ENCODE peak calls at places on chromosomes 7 and 10, in six cellular contexts. E, W, X, T, B and Y are unnamed samples.

GRCh38 chr7:68146970-68147369 is 1150.3 kb downstream of the TYW1 start:
- DNase-seq in B (no peak), X (no peak), E (no peak), W (no peak), T (no peak), Y (no peak)

GRCh38 chr10:103687718-103688117 is 167.7 kb downstream of the SH3PXD2A start:
- DNase-seq in T (no peak), B (no peak), E (no peak), X (no peak), W (no peak), Y (no peak)

GRCh38 chr10:3977761-3978160 is 192.8 kb upstream of the KLF6 start:
- DNase-seq in W (no peak), T (no peak), B (no peak), X (no peak), E (no peak), Y (no peak)

GRCh38 chr10:29250066-29250465 is 38.8 kb upstream of the LYZL1 start:
- DNase-seq in E (no peak), X (no peak), B (no peak), W (no peak), T (no peak), Y (no peak)

GRCh38 chr7:93902777-93903423 is 3.5 kb upstream of the GNGT1 start:
- DNase-seq in W (no peak), T (no peak), B (no peak), X (no peak), E (peak; percentile 79), Y (peak; percentile 32)

GRCh38 chr10:113680172-113681111 is 730 bp downstream of the CASP7 start:
- DNase-seq in W (peak; percentile 71), E (peak; percentile 73), X (peak; percentile 10), B (no peak), T (peak; percentile 67), Y (peak; percentile 28)

GRCh38 chr10:77638766-77639101 is 1.1 kb upstream of the KCNMA1 start:
- DNase-seq in X (no peak), T (no peak), B (no peak), W (no peak), E (no peak), Y (no peak)

GRCh38 chr7:55130554-55131198 is 111.9 kb downstream of the EGFR start:
- DNase-seq in E (peak; percentile 92), X (no peak), T (peak; percentile 37), B (peak; percentile 92), W (peak; percentile 67), Y (no peak)

GRCh38 chr10:78703581-78703980 is 365.2 kb upstream of the ZMIZ1 start:
- DNase-seq in T (no peak), X (no peak), B (no peak), E (no peak), W (no peak), Y (no peak)

GRCh38 chr10:75959209-75959608 is 527.8 kb downstream of the LRMDA start:
- DNase-seq in E (peak; percentile 84), B (no peak), T (no peak), W (no peak), X (no peak), Y (no peak)

GRCh38 chr10:93813507-93814465 is 56.0 kb downstream of the LGI1 start:
- DNase-seq in B (no peak), X (peak; percentile 10), W (peak; percentile 76), T (peak; percentile 73), E (peak; percentile 31), Y (peak; percentile 17)

GRCh38 chr7:94440460-94441039 is 45.9 kb downstream of the COL1A2 start:
- DNase-seq in E (no peak), X (no peak), W (no peak), B (no peak), T (peak; percentile 55), Y (no peak)

GRCh38 chr7:100472854-100473499 is 6.0 kb downstream of the TSC22D4 start:
- DNase-seq in B (no peak), T (no peak), X (no peak), W (no peak), E (no peak), Y (no peak)

GRCh38 chr7:2894118-2894940 is 50.2 kb upstream of the GNA12 start:
- DNase-seq in T (peak; percentile 55), W (no peak), X (peak; percentile 41), E (no peak), B (no peak), Y (peak; percentile 73)

GRCh38 chr7:2738110-2738509 is 50.1 kb downstream of the AMZ1 start:
- DNase-seq in X (no peak), E (peak; percentile 53), B (no peak), W (no peak), T (peak; percentile 41), Y (no peak)

GRCh38 chr10:88932539-88933256 is 19.9 kb downstream of the ACTA2 start:
- DNase-seq in X (peak; percentile 17), W (no peak), E (peak; percentile 87), B (no peak), T (peak; percentile 38), Y (peak; percentile 57)

GRCh38 chr7:125495997-125496396 is 566.4 kb upstream of the POT1 start:
- DNase-seq in B (no peak), W (no peak), T (no peak), X (no peak), E (no peak), Y (no peak)

GRCh38 chr10:24929056-24929544 is 23.3 kb downstream of the PRTFDC1 start:
- DNase-seq in B (no peak), E (peak; percentile 75), T (no peak), X (no peak), W (no peak), Y (no peak)

GRCh38 chr7:147759327-147759943 is 831.1 kb upstream of the C7orf33 start:
- DNase-seq in E (no peak), W (no peak), B (no peak), T (no peak), X (no peak), Y (no peak)

GRCh38 chr7:129803546-129804081 is 149.1 kb downstream of the UBE2H start:
- DNase-seq in X (no peak), W (no peak), B (no peak), T (no peak), E (no peak), Y (no peak)

GRCh38 chr10:63763744-63764143 is 242.5 kb downstream of the REEP3 start:
- DNase-seq in W (no peak), E (no peak), T (no peak), X (no peak), B (no peak), Y (no peak)

GRCh38 chr10:56604624-56605023 is 243.6 kb upstream of the ZWINT start:
- DNase-seq in T (no peak), B (no peak), X (no peak), W (no peak), E (no peak), Y (no peak)

GRCh38 chr10:77898323-77899079 is 28.1 kb downstream of the DLG5 start:
- DNase-seq in W (peak; percentile 69), B (no peak), X (no peak), T (no peak), E (no peak), Y (no peak)

GRCh38 chr10:102452672-102453340 is 1.5 kb upstream of the C10orf95 start:
- DNase-seq in E (peak; percentile 68), W (no peak), X (no peak), T (peak; percentile 25), B (no peak), Y (no peak)

GRCh38 chr7:81957517-81957916 is 187.7 kb upstream of the HGF start:
- DNase-seq in E (no peak), W (no peak), B (no peak), T (no peak), X (no peak), Y (no peak)

GRCh38 chr7:81960026-81960425 is 190.2 kb upstream of the HGF start:
- DNase-seq in E (no peak), B (no peak), X (no peak), W (no peak), T (no peak), Y (no peak)

DNA sequence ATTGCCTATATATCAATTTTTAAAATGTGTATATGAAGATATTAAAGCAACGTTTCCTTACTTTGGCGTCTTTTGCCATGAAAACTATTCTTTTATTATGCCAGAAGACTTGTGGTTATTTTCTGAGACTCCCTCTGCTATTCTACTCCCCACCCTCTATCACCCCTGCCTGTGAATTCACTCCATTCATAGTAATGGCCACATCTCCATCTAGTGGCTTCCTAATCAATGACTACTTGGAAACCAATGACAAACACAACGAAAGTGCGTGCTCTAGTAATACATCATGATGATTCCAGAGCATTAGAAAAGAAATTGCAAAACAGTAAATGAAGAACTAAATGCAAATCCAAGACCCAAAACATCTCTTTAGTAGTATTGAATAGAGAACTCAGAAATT is 186.7 kb upstream of the HGF start:
- DNase-seq in W (no peak), E (peak; percentile 84), X (no peak), T (no peak), B (no peak), Y (peak; percentile 25)
- TF ChIP-seq CTCF in W (peak; percentile 53), E (peak; percentile 67), X (no peak), T (peak; percentile 22), B (peak; percentile 33), Y (no peak)

GRCh38 chr10:120824864-120825263 is 26.3 kb upstream of the WDR11 start:
- DNase-seq in T (peak; percentile 13), W (no peak), B (no peak), E (no peak), X (no peak), Y (peak; percentile 39)
- TF ChIP-seq CTCF in T (peak; percentile 40), W (peak; percentile 43), B (no peak), E (peak; percentile 11), X (no peak), Y (peak; percentile 59)

DNA sequence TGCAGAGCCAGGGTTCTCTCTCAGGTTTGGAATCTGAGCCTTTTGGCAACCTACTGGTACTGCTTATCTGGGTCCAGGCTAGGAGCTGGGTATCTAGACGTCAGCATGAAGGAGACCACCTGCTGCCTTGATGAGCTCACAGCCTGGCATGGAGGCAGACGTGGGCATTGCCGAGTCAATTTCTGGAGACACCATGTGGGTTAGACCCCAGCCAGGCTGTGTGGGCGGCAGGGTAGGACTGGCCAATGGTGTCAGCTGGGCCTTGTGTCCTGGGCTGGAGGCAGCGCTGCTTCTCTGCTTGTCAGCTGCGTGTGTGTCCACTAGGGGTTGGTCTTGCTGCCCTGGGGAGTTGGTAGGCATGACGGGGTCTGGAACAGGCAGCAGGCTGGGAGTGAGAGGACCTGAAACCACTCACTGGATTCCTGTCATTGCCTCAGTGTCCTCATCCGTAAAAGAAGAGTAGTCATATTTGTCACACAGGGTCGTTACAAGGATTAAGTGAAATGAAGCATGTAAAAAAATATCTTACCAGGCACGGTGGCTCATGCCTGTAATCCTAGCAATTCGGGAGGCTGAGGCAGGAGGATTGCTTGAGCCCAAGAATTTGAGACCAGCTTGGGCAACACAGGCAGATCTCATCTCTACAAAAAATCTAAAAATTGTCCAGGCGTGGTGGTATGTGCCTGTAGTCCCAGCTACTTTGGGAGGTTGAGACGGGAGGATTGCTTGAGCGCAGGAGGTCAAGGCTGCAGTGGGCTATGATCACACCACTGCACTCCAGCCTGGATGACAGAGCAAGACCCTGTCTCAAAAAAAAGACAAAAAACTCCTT is 31.7 kb upstream of the ANKRD2 start:
- DNase-seq in E (no peak), W (peak; percentile 66), T (no peak), B (no peak), X (no peak), Y (no peak)
- TF ChIP-seq CTCF in E (no peak), W (no peak), T (no peak), B (no peak), X (no peak), Y (no peak)

GRCh38 chr7:27727058-27727457 is 12.9 kb upstream of the TAX1BP1 start:
- DNase-seq in B (no peak), W (no peak), X (no peak), T (no peak), E (no peak), Y (no peak)

DNA sequence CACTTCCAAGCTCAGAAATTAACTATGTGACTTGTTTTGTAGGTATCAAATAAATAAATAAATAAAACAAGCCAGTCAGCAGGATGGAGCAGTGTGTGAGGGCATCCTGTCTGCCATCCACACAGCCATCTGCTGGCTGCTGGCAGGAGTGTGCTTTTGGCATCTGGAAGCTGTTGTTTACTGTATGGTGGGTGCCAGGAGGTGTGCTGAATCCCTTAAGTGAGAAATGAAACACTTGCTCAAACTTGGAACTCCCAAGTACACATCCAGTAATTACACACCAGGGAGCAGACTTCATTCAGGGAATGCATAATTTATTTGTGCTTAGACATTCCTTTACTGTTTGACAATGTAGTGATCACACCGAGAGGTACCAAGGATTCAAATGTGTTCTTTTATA is 16.9 kb upstream of the TAX1BP1 start:
- DNase-seq in X (no peak), E (no peak), T (no peak), B (peak; percentile 31), W (no peak), Y (no peak)
- TF ChIP-seq CTCF in X (no peak), E (peak; percentile 19), T (peak; percentile 16), B (peak; percentile 29), W (no peak), Y (no peak)